ENCODE peak calls at places on chromosome 22, in four cellular contexts. S is GM12878, I is HepG2, Q is K562. N is an unnamed sample.
A peak's percentile ranks its signal among the peaks of the same experiment; 100 is the strongest.

GRCh38 chr22:36397081-36397766 is 9.5 kb upstream of the MYH9 start:
- DNase-seq in Q (no peak), S (no peak), I (peak; percentile 80), N (no peak)

GRCh38 chr22:21054046-21054713 is 8.4 kb downstream of the LRRC74B start:
- DNase-seq in Q (no peak), S (no peak), I (no peak), N (no peak)

GRCh38 chr22:35928273-35928798 is 100.3 kb downstream of the RBFOX2 start:
- DNase-seq in Q (no peak), I (no peak), S (no peak), N (no peak)

GRCh38 chr22:43018615-43019014 is 3.7 kb upstream of the PACSIN2 start:
- DNase-seq in Q (no peak), I (peak; percentile 86), S (no peak), N (no peak)

GRCh38 chr22:28237092-28237491 is 318.0 kb upstream of the PITPNB start:
- DNase-seq in I (no peak), Q (no peak), S (no peak), N (no peak)

GRCh38 chr22:40418366-40419201 is 48.2 kb downstream of the SGSM3 start:
- DNase-seq in Q (no peak), S (no peak), I (no peak), N (no peak)

GRCh38 chr22:30210235-30210831 is 36.2 kb downstream of the LIF start:
- DNase-seq in S (no peak), Q (no peak), I (peak; percentile 89), N (peak; percentile 96)

GRCh38 chr22:28710889-28711285 is 30.7 kb downstream of the CHEK2 start:
- DNase-seq in I (no peak), Q (no peak), S (no peak), N (no peak)

GRCh38 chr22:30694171-30694637 is 470 bp upstream of the OSBP2 start:
- DNase-seq in S (no peak), Q (no peak), I (no peak), N (peak; percentile 29)

GRCh38 chr22:32106930-32107329 is 52.2 kb downstream of the C22orf42 start:
- DNase-seq in I (no peak), S (no peak), Q (no peak), N (no peak)

GRCh38 chr22:22032099-22032905 is 49.7 kb upstream of the TOP3B start:
- DNase-seq in S (no peak), I (no peak), Q (peak; percentile 61), N (no peak)

GRCh38 chr22:40247976-40248375 is 70.3 kb downstream of the TNRC6B start:
- DNase-seq in S (no peak), Q (no peak), I (no peak), N (no peak)

GRCh38 chr22:48362736-48363404 is 1464.8 kb downstream of the BRD1 start:
- DNase-seq in S (no peak), Q (no peak), I (no peak), N (no peak)

GRCh38 chr22:49307071-49307830 is 520.4 kb downstream of the BRD1 start:
- DNase-seq in Q (no peak), I (no peak), S (no peak), N (no peak)

GRCh38 chr22:28053871-28054621 is 135.0 kb upstream of the PITPNB start:
- DNase-seq in S (no peak), I (no peak), Q (no peak), N (no peak)

GRCh38 chr22:28907311-28908008 is 24.1 kb downstream of the ZNRF3 start:
- DNase-seq in Q (no peak), S (peak; percentile 89), I (no peak), N (no peak)

GRCh38 chr22:50675553-50676199 is 3.1 kb downstream of the SHANK3 start:
- DNase-seq in Q (no peak), I (no peak), S (no peak), N (no peak)

GRCh38 chr22:29742319-29742718 is 22.5 kb downstream of the CABP7 start:
- DNase-seq in Q (no peak), I (no peak), S (no peak), N (no peak)

DNA sequence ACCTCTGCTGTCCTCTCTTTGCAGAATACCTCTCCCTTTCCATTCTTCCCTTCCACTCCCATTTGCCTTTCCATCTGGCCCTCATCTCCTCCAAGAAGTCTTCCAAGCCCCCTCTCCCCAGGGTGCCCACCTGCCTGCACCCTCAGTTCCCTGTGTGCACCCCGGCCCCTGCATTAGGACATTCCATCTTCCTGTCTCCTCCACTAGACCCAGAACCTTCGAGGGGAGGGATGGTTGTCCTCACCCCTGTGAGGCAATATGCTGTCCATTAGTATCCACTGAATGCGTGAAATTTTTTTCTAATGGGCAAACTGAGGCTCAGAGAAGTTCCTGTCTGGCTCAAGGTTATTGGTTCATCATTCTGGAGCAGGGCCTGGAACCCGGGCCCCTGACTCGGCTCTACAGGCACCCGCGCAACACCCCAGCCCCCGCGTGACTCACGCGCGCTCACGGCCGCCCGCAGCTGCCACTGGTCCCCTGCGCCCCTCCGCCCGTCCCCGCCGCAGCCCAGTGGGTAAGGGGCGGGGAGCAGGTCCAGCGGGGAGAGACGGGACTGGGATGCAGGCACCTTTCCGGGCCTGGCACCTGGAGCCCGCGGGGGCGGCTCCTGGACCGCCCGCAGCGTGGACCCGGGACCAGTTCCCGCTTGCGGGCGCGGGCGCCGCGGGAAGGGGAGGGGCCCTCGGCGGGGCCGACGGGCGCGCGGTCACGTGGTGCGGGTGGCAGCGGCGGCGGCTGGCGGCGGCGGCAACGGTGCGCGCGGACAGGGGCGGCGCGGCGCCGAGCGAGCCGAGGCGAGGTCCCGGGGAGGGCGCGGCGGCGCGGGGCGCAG is 7.0 kb downstream of the SEPTIN3 start:
- DNase-seq in S (no peak), I (no peak), Q (no peak), N (no peak)
- TF ChIP-seq ZNF274 in S (no peak), I (no peak), Q (no peak), N (no peak)

DNA sequence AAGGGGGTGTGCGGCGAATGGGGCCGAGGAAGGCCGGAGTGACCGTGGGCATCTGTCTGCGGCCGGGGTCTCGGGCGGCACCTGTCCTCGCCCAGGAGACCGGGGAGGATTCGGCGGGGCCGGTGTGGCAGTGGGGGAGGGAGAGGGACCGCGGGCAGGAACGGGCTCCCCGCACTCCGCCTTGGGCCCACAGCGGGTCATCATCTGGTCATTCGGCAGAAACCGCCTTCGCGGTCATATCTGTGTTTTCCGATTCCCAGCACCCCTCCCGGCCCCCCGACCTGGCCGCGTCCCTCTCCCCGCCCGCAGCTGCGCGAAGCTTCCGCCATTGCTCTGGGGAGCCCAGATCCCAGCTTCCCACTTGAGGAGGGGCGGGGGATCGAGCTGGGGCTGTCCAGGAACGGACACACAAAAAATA is 824 bp upstream of the CBX6 start:
- DNase-seq in I (no peak), Q (peak; percentile 64), S (no peak), N (no peak)
- TF ChIP-seq ZBTB33 in I (peak; percentile 71), Q (no peak), S (no peak), N (no peak)

GRCh38 chr22:45238431-45239377 is 2.0 kb downstream of the KIAA0930 start:
- DNase-seq in I (no peak), Q (no peak), S (no peak), N (no peak)

GRCh38 chr22:45239378-45240136 is 1.1 kb downstream of the KIAA0930 start:
- DNase-seq in I (no peak), Q (no peak), S (no peak), N (no peak)

GRCh38 chr22:45242778-45243191 is 2.1 kb upstream of the KIAA0930 start:
- DNase-seq in Q (no peak), I (peak; percentile 57), S (no peak), N (no peak)

GRCh38 chr22:45240810-45241631 is at the start of gene KIAA0930:
- DNase-seq in S (no peak), I (peak; percentile 53), Q (peak; percentile 94), N (peak; percentile 54)

GRCh38 chr22:45240137-45240809 is 421 bp downstream of the KIAA0930 start:
- DNase-seq in Q (peak; percentile 30), S (no peak), I (no peak), N (no peak)
- TF ChIP-seq ZNF274 in Q (no peak), S (no peak), I (no peak), N (no peak)

GRCh38 chr22:24118689-24119384 is 62.5 kb upstream of the SUSD2 start:
- DNase-seq in Q (no peak), S (no peak), I (no peak), N (no peak)
- TF ChIP-seq ZBTB33 in Q (no peak), S (no peak), I (no peak), N (no peak)

GRCh38 chr22:39106326-39106725 is 9.3 kb downstream of the APOBEC3H start:
- DNase-seq in Q (no peak), S (no peak), I (peak; percentile 52), N (no peak)
- TF ChIP-seq ZNF274 in Q (no peak), S (no peak), I (no peak), N (no peak)